ENCODE peak calls at places on chromosomes 7 and 10, in five cellular contexts. One of them, this sample, is unnamed.

GRCh38 chr7:1674161-1675035 is 4.3 kb downstream of the ELFN1 start:
- DNase-seq in K562: no peak
- DNase-seq in GM12878: no peak
- DNase-seq in HEK293T: no peak
- DNase-seq in HepG2: no peak
- DNase-seq in this sample: peak

GRCh38 chr7:39392151-39392550 is 174.1 kb upstream of the YAE1 start:
- DNase-seq in K562: no peak
- DNase-seq in GM12878: no peak
- DNase-seq in HEK293T: no peak
- DNase-seq in HepG2: no peak
- DNase-seq in this sample: no peak

GRCh38 chr7:20310963-20311742 is 19.5 kb upstream of the ITGB8 start:
- DNase-seq in K562: peak
- DNase-seq in GM12878: peak
- DNase-seq in HEK293T: no peak
- DNase-seq in HepG2: peak
- DNase-seq in this sample: no peak

GRCh38 chr10:86635402-86635801 is 18.9 kb upstream of the OPN4 start:
- DNase-seq in K562: no peak
- DNase-seq in GM12878: no peak
- DNase-seq in HEK293T: no peak
- DNase-seq in HepG2: no peak
- DNase-seq in this sample: no peak

GRCh38 chr10:78656815-78657621 is 411.7 kb upstream of the ZMIZ1 start:
- DNase-seq in K562: peak
- DNase-seq in GM12878: no peak
- DNase-seq in HEK293T: no peak
- DNase-seq in HepG2: peak
- DNase-seq in this sample: peak

GRCh38 chr10:96230527-96230926 is 40.8 kb downstream of the BLNK start:
- DNase-seq in K562: no peak
- DNase-seq in GM12878: peak
- DNase-seq in HEK293T: no peak
- DNase-seq in HepG2: no peak
- DNase-seq in this sample: no peak

GRCh38 chr7:105656922-105657521 is 75.7 kb upstream of the EFCAB10 start:
- DNase-seq in K562: peak
- DNase-seq in GM12878: no peak
- DNase-seq in HEK293T: peak
- DNase-seq in HepG2: no peak
- DNase-seq in this sample: peak

GRCh38 chr7:27145167-27145883 is 1.8 kb upstream of the HOXA5 start:
- DNase-seq in K562: no peak
- DNase-seq in GM12878: no peak
- DNase-seq in HEK293T: no peak
- DNase-seq in HepG2: no peak
- DNase-seq in this sample: peak

GRCh38 chr10:3887885-3888476 is 103.0 kb upstream of the KLF6 start:
- DNase-seq in K562: no peak
- DNase-seq in GM12878: peak
- DNase-seq in HEK293T: no peak
- DNase-seq in HepG2: no peak
- DNase-seq in this sample: no peak

GRCh38 chr10:11430421-11431275 is 180.8 kb downstream of the USP6NL start:
- DNase-seq in K562: no peak
- DNase-seq in GM12878: no peak
- DNase-seq in HEK293T: no peak
- DNase-seq in HepG2: no peak
- DNase-seq in this sample: peak

GRCh38 chr10:8095962-8096361 is 41.5 kb downstream of the GATA3 start:
- DNase-seq in K562: no peak
- DNase-seq in GM12878: no peak
- DNase-seq in HEK293T: no peak
- DNase-seq in HepG2: no peak
- DNase-seq in this sample: peak

GRCh38 chr7:101779267-101779666 is 38.2 kb upstream of the CUX1 start:
- DNase-seq in K562: no peak
- DNase-seq in GM12878: no peak
- DNase-seq in HEK293T: no peak
- DNase-seq in HepG2: no peak
- DNase-seq in this sample: no peak

GRCh38 chr7:101772508-101773306 is 44.7 kb upstream of the CUX1 start:
- DNase-seq in K562: no peak
- DNase-seq in GM12878: no peak
- DNase-seq in HEK293T: no peak
- DNase-seq in HepG2: no peak
- DNase-seq in this sample: no peak

GRCh38 chr7:101778181-101778580 is 39.2 kb upstream of the CUX1 start:
- DNase-seq in K562: no peak
- DNase-seq in GM12878: no peak
- DNase-seq in HEK293T: no peak
- DNase-seq in HepG2: no peak
- DNase-seq in this sample: no peak

GRCh38 chr7:101770466-101770865 is 47.0 kb upstream of the CUX1 start:
- DNase-seq in K562: no peak
- DNase-seq in GM12878: no peak
- DNase-seq in HEK293T: no peak
- DNase-seq in HepG2: no peak
- DNase-seq in this sample: no peak

DNA sequence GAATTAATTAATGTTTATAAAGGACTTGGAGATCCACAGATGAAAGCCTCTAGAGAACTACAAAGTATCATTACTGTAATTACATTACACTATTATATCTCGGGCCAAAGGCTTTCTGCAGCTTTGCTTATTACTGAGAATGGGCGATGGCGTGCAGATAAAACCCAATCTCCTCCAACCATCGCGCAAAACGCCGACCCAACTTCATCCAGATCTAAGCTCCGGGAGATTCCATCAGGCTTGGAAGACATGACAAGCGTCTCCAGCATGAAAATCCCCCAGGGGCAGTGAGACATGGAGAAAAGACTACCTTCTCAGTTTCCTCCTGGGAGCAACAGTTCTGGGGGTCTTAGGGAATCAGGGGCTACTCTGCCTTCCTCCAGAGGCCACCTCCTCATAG is 42.2 kb upstream of the CUX1 start:
- DNase-seq in K562: no peak
- DNase-seq in GM12878: no peak
- DNase-seq in HEK293T: no peak
- DNase-seq in HepG2: no peak
- DNase-seq in this sample: no peak
- TF ChIP-seq FOXM1 in K562: no peak
- TF ChIP-seq FOXM1 in GM12878: no peak
- TF ChIP-seq FOXM1 in HEK293T: no peak
- TF ChIP-seq FOXM1 in HepG2: no peak
- TF ChIP-seq FOXM1 in this sample: no peak

GRCh38 chr7:44172352-44172751 is 16.9 kb downstream of the GCK start:
- DNase-seq in K562: no peak
- DNase-seq in GM12878: no peak
- DNase-seq in HEK293T: no peak
- DNase-seq in HepG2: no peak
- DNase-seq in this sample: no peak

GRCh38 chr7:44175730-44176129 is 13.5 kb downstream of the GCK start:
- DNase-seq in K562: no peak
- DNase-seq in GM12878: no peak
- DNase-seq in HEK293T: no peak
- DNase-seq in HepG2: no peak
- DNase-seq in this sample: no peak

GRCh38 chr7:44176486-44176885 is 12.8 kb downstream of the GCK start:
- DNase-seq in K562: no peak
- DNase-seq in GM12878: no peak
- DNase-seq in HEK293T: no peak
- DNase-seq in HepG2: no peak
- DNase-seq in this sample: no peak

GRCh38 chr7:44172803-44173424 is 16.3 kb downstream of the GCK start:
- DNase-seq in K562: no peak
- DNase-seq in GM12878: no peak
- DNase-seq in HEK293T: no peak
- DNase-seq in HepG2: no peak
- DNase-seq in this sample: no peak

GRCh38 chr7:44173911-44174693 is 15.1 kb downstream of the GCK start:
- DNase-seq in K562: no peak
- DNase-seq in GM12878: no peak
- DNase-seq in HEK293T: no peak
- DNase-seq in HepG2: no peak
- DNase-seq in this sample: no peak
- TF ChIP-seq FOXM1 in K562: no peak
- TF ChIP-seq FOXM1 in GM12878: no peak
- TF ChIP-seq FOXM1 in HEK293T: no peak
- TF ChIP-seq FOXM1 in HepG2: no peak
- TF ChIP-seq FOXM1 in this sample: no peak

DNA sequence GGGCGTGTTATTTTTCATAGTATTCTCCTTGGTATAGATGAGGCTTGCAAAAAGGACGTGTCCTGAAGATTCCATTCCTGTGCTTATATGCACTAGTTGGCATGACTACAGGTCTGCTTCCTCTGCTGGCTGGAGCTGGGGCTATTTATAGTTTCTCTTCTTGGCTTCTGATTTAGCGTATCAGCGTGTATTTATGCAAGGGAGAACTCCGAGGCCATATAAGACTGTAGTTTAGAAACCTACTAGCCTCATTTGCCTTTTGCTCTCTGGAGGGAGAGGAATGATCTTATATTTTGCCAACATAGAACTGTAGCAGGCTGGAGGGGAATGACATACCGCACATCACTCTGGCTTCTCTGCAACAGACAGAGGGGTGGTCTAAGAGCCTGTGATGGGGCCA is 39.7 kb downstream of the CACNB2 start:
- DNase-seq in K562: no peak
- DNase-seq in GM12878: no peak
- DNase-seq in HEK293T: no peak
- DNase-seq in HepG2: no peak
- DNase-seq in this sample: no peak
- TF ChIP-seq FOXM1 in K562: no peak
- TF ChIP-seq FOXM1 in GM12878: no peak
- TF ChIP-seq FOXM1 in HEK293T: no peak
- TF ChIP-seq FOXM1 in HepG2: no peak
- TF ChIP-seq FOXM1 in this sample: no peak

DNA sequence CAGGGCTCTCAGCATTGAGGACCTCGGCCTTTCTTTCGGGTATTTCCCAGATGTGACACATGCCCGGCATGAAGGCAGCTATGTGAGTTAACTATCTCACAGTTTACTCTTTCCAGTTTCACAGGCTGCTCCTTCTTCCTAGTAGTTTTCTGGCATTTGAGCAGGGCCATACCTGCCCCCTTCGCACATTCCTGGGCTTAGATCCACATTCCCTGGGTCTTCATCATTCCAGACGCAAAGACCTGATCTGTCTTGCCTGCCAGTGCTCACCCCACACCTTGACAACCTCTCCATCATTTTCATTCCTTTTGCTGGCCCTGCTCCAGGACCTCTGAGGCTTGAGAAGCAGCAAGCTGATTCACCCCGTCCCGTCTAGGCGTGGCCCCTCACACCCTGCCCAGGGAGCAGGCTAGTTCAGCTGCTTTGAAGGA is 227.5 kb downstream of the WDR11 start:
- DNase-seq in K562: no peak
- DNase-seq in GM12878: no peak
- DNase-seq in HEK293T: no peak
- DNase-seq in HepG2: no peak
- DNase-seq in this sample: no peak
- TF ChIP-seq FOXM1 in K562: no peak
- TF ChIP-seq FOXM1 in GM12878: no peak
- TF ChIP-seq FOXM1 in HEK293T: no peak
- TF ChIP-seq FOXM1 in HepG2: no peak
- TF ChIP-seq FOXM1 in this sample: no peak

DNA sequence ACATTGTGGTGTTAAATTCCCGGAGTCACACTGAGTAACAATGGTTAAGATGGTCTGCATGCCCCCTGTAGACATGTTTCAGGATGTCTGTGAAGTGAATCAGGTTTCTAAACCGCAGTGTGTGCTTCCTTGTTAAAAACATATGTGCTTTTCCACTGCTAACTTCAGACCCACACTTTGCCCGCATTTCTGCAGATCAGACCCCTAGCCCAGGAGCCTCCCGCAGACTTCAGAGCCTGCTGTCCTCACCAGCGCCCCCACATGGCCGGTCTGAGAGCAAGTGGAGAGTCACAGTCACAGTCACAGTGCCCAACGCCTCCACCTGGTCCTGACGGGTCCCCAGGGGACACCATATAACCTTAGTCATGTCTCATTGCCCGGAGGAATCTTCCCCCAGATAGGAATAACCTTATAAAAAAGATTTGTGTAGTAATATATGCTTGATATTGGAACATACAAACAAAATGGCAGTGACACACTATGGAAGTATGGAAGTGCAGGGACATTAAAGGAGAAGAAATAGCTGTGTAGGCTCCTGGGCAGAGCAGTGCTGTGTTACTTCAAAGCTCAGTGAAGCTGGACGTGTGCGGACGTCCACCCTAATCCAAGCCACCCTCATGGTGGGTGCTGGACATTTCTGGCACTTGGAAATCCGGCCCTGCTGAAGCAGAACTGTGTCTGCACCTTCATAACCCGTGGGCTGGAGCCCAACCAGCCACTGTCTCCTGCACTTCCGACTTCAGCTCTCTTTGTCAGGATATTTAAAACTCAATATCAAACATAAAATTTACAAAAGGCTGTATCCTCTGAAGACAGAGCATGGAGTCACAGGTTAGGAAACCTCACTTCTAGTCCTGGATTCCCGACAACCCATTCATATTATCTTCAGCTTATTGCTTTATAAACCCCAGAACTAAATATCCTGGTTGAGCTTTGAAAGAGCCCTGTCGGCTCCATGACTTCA is 29.0 kb downstream of the GSTO2 start:
- DNase-seq in K562: peak
- DNase-seq in GM12878: no peak
- DNase-seq in HEK293T: peak
- DNase-seq in HepG2: no peak
- DNase-seq in this sample: no peak
- TF ChIP-seq FOXM1 in K562: no peak
- TF ChIP-seq FOXM1 in GM12878: no peak
- TF ChIP-seq FOXM1 in HEK293T: no peak
- TF ChIP-seq FOXM1 in HepG2: no peak
- TF ChIP-seq FOXM1 in this sample: no peak

DNA sequence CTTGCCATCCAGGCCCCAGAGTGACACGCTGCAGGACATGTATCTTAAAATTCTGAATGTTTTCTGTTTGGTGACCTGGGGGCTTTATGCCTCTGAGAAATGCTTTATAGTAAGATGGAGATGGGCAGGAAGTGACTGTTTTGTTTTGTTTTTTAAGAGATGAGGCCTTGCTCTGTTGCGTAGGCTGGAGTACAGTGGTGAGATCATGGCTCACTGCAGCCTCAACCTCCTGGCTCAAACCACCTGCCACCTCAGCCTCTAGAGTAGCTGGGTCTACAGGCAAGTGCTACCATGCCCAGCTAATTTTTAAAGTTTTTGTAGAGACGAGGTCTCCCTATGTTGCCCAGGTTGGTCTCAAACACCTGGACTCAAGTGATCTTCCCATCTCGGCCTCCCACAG is 20.6 kb downstream of the ZNF777 start:
- DNase-seq in K562: no peak
- DNase-seq in GM12878: no peak
- DNase-seq in HEK293T: no peak
- DNase-seq in HepG2: no peak
- DNase-seq in this sample: no peak
- TF ChIP-seq FOXM1 in K562: no peak
- TF ChIP-seq FOXM1 in GM12878: no peak
- TF ChIP-seq FOXM1 in HEK293T: no peak
- TF ChIP-seq FOXM1 in HepG2: no peak
- TF ChIP-seq FOXM1 in this sample: no peak